ENCODE peak calls at places on chromosomes 13 and 19, in ten cellular contexts. C, V, W, Q, K, E, X, P, T and G are unnamed samples.

GRCh38 chr19:35066691-35067563 is 25.4 kb downstream of the HPN start:
- DNase-seq in K (peak; percentile 91), X (peak; percentile 74), W (peak; percentile 91), E (peak; percentile 90), C (peak; percentile 89), P (peak; percentile 55), Q (peak; percentile 95), V (peak; percentile 91), T (peak; percentile 88), G (peak; percentile 86)

GRCh38 chr19:32876919-32877285 is 7.3 kb upstream of the SLC7A9 start:
- DNase-seq in V (no peak), Q (no peak), W (no peak), C (peak; percentile 80), P (no peak), K (no peak), E (no peak), T (no peak), X (no peak), G (peak; percentile 42)

GRCh38 chr19:32824906-32825608 is 44.5 kb downstream of the SLC7A9 start:
- DNase-seq in T (no peak), V (no peak), E (no peak), X (no peak), Q (no peak), K (no peak), P (no peak), C (no peak), W (no peak), G (no peak)

GRCh38 chr13:99605417-99606321 is 104.4 kb downstream of the TM9SF2 start:
- DNase-seq in E (peak; percentile 54), T (peak; percentile 73), Q (peak; percentile 73), W (peak; percentile 66), K (no peak), C (peak; percentile 77), P (no peak), V (peak; percentile 55), X (no peak), G (peak; percentile 77)

GRCh38 chr13:41565221-41565620 is 107.9 kb downstream of the RGCC start:
- DNase-seq in E (no peak), V (no peak), K (no peak), T (no peak), Q (no peak), C (no peak), X (no peak), W (no peak), P (peak; percentile 79), G (no peak)

GRCh38 chr13:41032646-41033396 is 13.7 kb upstream of the ELF1 start:
- DNase-seq in W (no peak), C (no peak), V (no peak), P (no peak), Q (no peak), T (no peak), X (no peak), E (no peak), K (no peak), G (no peak)

GRCh38 chr13:90336507-90336906 is 1011.0 kb upstream of the MIR17HG start:
- DNase-seq in C (no peak), P (no peak), E (no peak), V (no peak), Q (no peak), W (no peak), X (peak; percentile 46), K (no peak), T (no peak), G (no peak)

GRCh38 chr13:44132710-44133109 is 240.9 kb upstream of the SERP2 start:
- DNase-seq in E (no peak), P (no peak), K (peak; percentile 84), C (no peak), Q (no peak), W (peak; percentile 33), V (peak; percentile 89), X (peak; percentile 64), T (peak; percentile 93), G (no peak)

GRCh38 chr19:13507053-13507611 is 853 bp upstream of the CACNA1A start:
- DNase-seq in C (no peak), Q (no peak), E (no peak), V (no peak), W (no peak), T (no peak), K (no peak), P (no peak), X (no peak), G (no peak)

GRCh38 chr19:16661480-16662034 is 618 bp downstream of the TMEM38A start:
- DNase-seq in X (no peak), W (peak; percentile 56), V (peak; percentile 61), E (no peak), C (peak; percentile 56), P (no peak), K (peak; percentile 68), T (peak; percentile 69), Q (peak; percentile 43), G (peak; percentile 73)

GRCh38 chr19:48249502-48250014 is 6.2 kb downstream of the CARD8 start:
- DNase-seq in E (no peak), V (peak; percentile 75), P (no peak), X (no peak), K (peak; percentile 76), T (peak; percentile 69), Q (no peak), W (no peak), C (no peak), G (peak; percentile 73)

GRCh38 chr13:111658150-111659100 is 338.0 kb downstream of the TEX29 start:
- DNase-seq in T (no peak), W (no peak), X (no peak), E (no peak), V (no peak), Q (no peak), C (peak; percentile 34), P (no peak), K (no peak), G (no peak)

GRCh38 chr13:97408938-97409337 is 25.0 kb upstream of the RAP2A start:
- DNase-seq in C (no peak), E (no peak), Q (no peak), T (no peak), K (no peak), V (no peak), P (no peak), W (no peak), X (no peak), G (no peak)

GRCh38 chr13:28329395-28330158 is 165.4 kb downstream of the FLT1 start:
- DNase-seq in K (no peak), E (no peak), P (peak; percentile 78), C (no peak), T (peak; percentile 67), X (no peak), Q (no peak), V (peak; percentile 58), W (no peak), G (no peak)

GRCh38 chr13:98310485-98311199 is 133.6 kb upstream of the RNF113B start:
- DNase-seq in X (no peak), T (no peak), V (no peak), W (no peak), P (no peak), K (no peak), Q (no peak), C (no peak), E (no peak), G (no peak)

GRCh38 chr13:66508153-66508909 is 721.8 kb downstream of the PCDH9 start:
- DNase-seq in K (no peak), C (no peak), V (no peak), T (no peak), Q (no peak), X (no peak), E (no peak), P (no peak), W (no peak), G (no peak)

GRCh38 chr13:35830850-35831450 is 300.2 kb downstream of the DCLK1 start:
- DNase-seq in V (no peak), P (no peak), C (no peak), E (no peak), X (no peak), K (no peak), W (no peak), T (no peak), Q (no peak), G (no peak)

GRCh38 chr19:52963229-52963760 is 614 bp upstream of the ZNF816 start:
- DNase-seq in P (no peak), W (peak; percentile 39), K (no peak), X (no peak), V (no peak), T (no peak), Q (peak; percentile 48), C (no peak), E (no peak), G (peak; percentile 45)
- H3K9me3 ChIP-seq in P (peaks cover 32% of the 10 kb centered on the region), W (no peaks in the 10 kb centered on the region), K (peaks cover 2% of the 10 kb centered on the region), X (peaks cover 22% of the 10 kb centered on the region), V (peaks cover 16% of the 10 kb centered on the region), T (peaks cover 29% of the 10 kb centered on the region), Q (peaks cover 12% of the 10 kb centered on the region), C (peaks cover 5% of the 10 kb centered on the region), E (peaks cover 74% of the 10 kb centered on the region), G (peaks cover 41% of the 10 kb centered on the region)

GRCh38 chr13:114164681-114165429 is 14.2 kb upstream of the CFAP97D2 start:
- DNase-seq in P (no peak), K (no peak), W (no peak), T (peak; percentile 51), E (no peak), V (no peak), Q (no peak), X (no peak), C (no peak), G (peak; percentile 17)
- H3K9me3 ChIP-seq in P (peaks cover 5% of the 10 kb centered on the region), K (no peaks in the 10 kb centered on the region), W (no peaks in the 10 kb centered on the region), T (no peaks in the 10 kb centered on the region), E (no peaks in the 10 kb centered on the region), V (no peaks in the 10 kb centered on the region), Q (peaks cover 2% of the 10 kb centered on the region), X (no peaks in the 10 kb centered on the region), C (no peaks in the 10 kb centered on the region), G (no peaks in the 10 kb centered on the region)

DNA sequence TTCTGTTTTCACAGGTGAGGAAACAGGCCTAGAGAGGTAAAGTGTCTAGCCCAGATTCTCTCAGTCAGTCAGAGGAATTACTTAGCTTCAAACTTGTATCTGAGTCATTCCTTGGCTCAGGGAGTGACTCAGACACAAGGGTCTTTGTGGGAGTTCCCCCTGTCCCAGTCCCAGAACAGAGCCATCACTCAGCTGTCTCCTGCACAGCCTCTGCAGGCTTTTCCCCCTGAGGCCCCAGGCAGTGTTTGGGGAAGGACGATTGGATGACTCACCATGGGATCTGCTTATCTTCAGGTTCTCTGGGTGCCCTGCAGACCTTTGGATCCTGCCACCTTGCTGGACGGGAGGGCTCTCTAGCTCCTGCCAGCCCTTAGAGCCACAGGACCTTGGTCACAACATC is 13.2 kb downstream of the ZNF793 start:
- DNase-seq in E (no peak), C (no peak), V (no peak), X (peak; percentile 76), T (no peak), K (no peak), P (no peak), Q (no peak), W (no peak), G (no peak)
- H3K9me3 ChIP-seq in E (peaks cover 76% of the 10 kb centered on the region), C (no peaks in the 10 kb centered on the region), V (peaks cover 52% of the 10 kb centered on the region), X (peaks cover 23% of the 10 kb centered on the region), T (peaks cover 88% of the 10 kb centered on the region), K (peaks cover 17% of the 10 kb centered on the region), P (peaks cover 52% of the 10 kb centered on the region), Q (no peaks in the 10 kb centered on the region), W (no peaks in the 10 kb centered on the region), G (peaks cover 73% of the 10 kb centered on the region)

GRCh38 chr19:9295411-9295849 is 14.2 kb downstream of the ZNF699 start:
- DNase-seq in K (no peak), Q (no peak), C (no peak), P (no peak), V (no peak), X (no peak), E (no peak), T (no peak), W (no peak), G (no peak)

GRCh38 chr19:9296336-9296735 is 13.3 kb downstream of the ZNF699 start:
- DNase-seq in W (no peak), Q (no peak), E (no peak), C (no peak), V (no peak), P (no peak), K (no peak), X (no peak), T (no peak), G (no peak)
- H3K9me3 ChIP-seq in W (no peaks in the 10 kb centered on the region), Q (no peaks in the 10 kb centered on the region), E (peaks cover 65% of the 10 kb centered on the region), C (peaks cover 4% of the 10 kb centered on the region), V (peaks cover 100% of the 10 kb centered on the region), P (peaks cover 47% of the 10 kb centered on the region), K (peaks cover 93% of the 10 kb centered on the region), X (peaks cover 72% of the 10 kb centered on the region), T (peaks cover 100% of the 10 kb centered on the region), G (peaks cover 100% of the 10 kb centered on the region)